ENCODE peak calls at places on chromosomes 4 and X, in eight cellular contexts. S, N, U, Y, C, D, W and H are unnamed samples. For H3K4me1, the result is how much of the 10 kb centered on the place peaks cover.

GRCh38 chr4:184805462-184806245 is 20.1 kb downstream of the ACSL1 start:
- DNase-seq in Y (no peak), N (no peak), D (peak), S (peak), W (no peak), C (no peak), U (peak), H (peak)

GRCh38 chr4:182695842-182696241 is 221.3 kb downstream of the DCTD start:
- DNase-seq in C (no peak), D (no peak), U (no peak), S (no peak), N (no peak), Y (no peak), W (no peak), H (no peak)

GRCh38 chr4:94457692-94458106 is 6.0 kb downstream of the PDLIM5 start:
- DNase-seq in W (no peak), D (peak), Y (no peak), S (no peak), C (peak), N (peak), U (no peak), H (no peak)

GRCh38 chrX:6707497-6707896 is 172.6 kb upstream of the VCX3A start:
- DNase-seq in U (no peak), N (no peak), C (no peak), S (no peak), W (no peak), Y (no peak), D (no peak), H (no peak)

GRCh38 chrX:86171366-86171765 is 23.1 kb downstream of the DACH2 start:
- DNase-seq in D (peak), W (peak), Y (no peak), S (no peak), C (peak), U (no peak), N (peak), H (no peak)

GRCh38 chr4:67934628-67935027 is 28.7 kb downstream of the TMPRSS11A start:
- DNase-seq in N (peak), U (no peak), C (peak), S (no peak), D (no peak), Y (no peak), W (no peak), H (no peak)

GRCh38 chr4:83258463-83258862 is 26.1 kb downstream of the COQ2 start:
- DNase-seq in Y (no peak), W (no peak), N (no peak), C (no peak), D (no peak), S (no peak), U (no peak), H (no peak)

GRCh38 chr4:74659576-74660411 is 134.5 kb downstream of the BTC start:
- DNase-seq in Y (no peak), D (no peak), S (no peak), U (no peak), W (no peak), N (no peak), C (peak), H (no peak)

GRCh38 chrX:20265221-20265725 is 1.4 kb downstream of the RPS6KA3 start:
- DNase-seq in W (peak), Y (no peak), D (peak), S (peak), U (peak), C (peak), N (peak), H (peak)

GRCh38 chrX:67536564-67536963 is 7.3 kb upstream of the AR start:
- DNase-seq in S (no peak), N (no peak), U (no peak), C (no peak), W (no peak), Y (no peak), D (no peak), H (no peak)

GRCh38 chrX:20139966-20140365 is 1.7 kb downstream of the EIF1AX start:
- DNase-seq in Y (no peak), C (no peak), U (no peak), W (no peak), S (no peak), N (no peak), D (no peak), H (no peak)

GRCh38 chrX:151396042-151396826 is 772 bp upstream of the VMA21 start:
- DNase-seq in D (peak), S (no peak), Y (no peak), U (no peak), C (no peak), N (peak), W (no peak), H (peak)

GRCh38 chr4:141540643-141541042 is 95.7 kb upstream of the IL15 start:
- DNase-seq in Y (no peak), C (peak), S (no peak), W (no peak), U (no peak), N (no peak), D (no peak), H (no peak)

GRCh38 chrX:15815779-15816452 is 25.6 kb downstream of the ZRSR2 start:
- DNase-seq in Y (no peak), N (peak), C (peak), W (no peak), U (no peak), D (peak), S (no peak), H (no peak)

GRCh38 chrX:123084797-123085196 is 99.3 kb upstream of the GRIA3 start:
- DNase-seq in W (no peak), N (no peak), C (no peak), S (no peak), Y (no peak), U (no peak), D (no peak), H (no peak)

GRCh38 chrX:48747415-48748026 is 14.0 kb upstream of the GLOD5 start:
- DNase-seq in C (no peak), D (no peak), U (no peak), N (peak), W (no peak), S (no peak), Y (no peak), H (no peak)

GRCh38 chr4:153757407-153757806 is 2.4 kb downstream of the RNF175 start:
- DNase-seq in D (no peak), N (peak), W (no peak), C (no peak), U (no peak), Y (no peak), S (no peak), H (no peak)

GRCh38 chr4:147368948-147369347 is 111.9 kb upstream of the EDNRA start:
- DNase-seq in S (no peak), D (no peak), U (no peak), Y (no peak), W (no peak), N (no peak), C (no peak), H (no peak)

GRCh38 chr4:183444953-183445543 is 612 bp downstream of the CDKN2AIP start:
- DNase-seq in W (no peak), N (peak), C (no peak), D (peak), U (peak), S (peak), Y (no peak), H (no peak)

GRCh38 chr4:12545845-12546244 is 938.3 kb downstream of the RAB28 start:
- DNase-seq in U (no peak), D (no peak), Y (no peak), W (no peak), S (no peak), C (no peak), N (no peak), H (no peak)

GRCh38 chrX:97844161-97844560 is 960.5 kb downstream of the RPA4 start:
- DNase-seq in D (peak), C (no peak), U (no peak), Y (no peak), N (no peak), W (no peak), S (no peak), H (no peak)

GRCh38 chr4:140790765-140791164 is 34.6 kb upstream of the TBC1D9 start:
- DNase-seq in C (no peak), N (no peak), U (peak), W (no peak), Y (no peak), D (no peak), S (no peak), H (no peak)

GRCh38 chr4:89751416-89751815 is 85.5 kb downstream of the SNCA start:
- DNase-seq in N (no peak), W (no peak), D (no peak), U (no peak), Y (no peak), S (no peak), C (no peak), H (no peak)

GRCh38 chrX:47232197-47232802 is 509 bp upstream of the USP11 start:
- DNase-seq in C (peak), N (no peak), Y (no peak), W (no peak), U (no peak), S (no peak), D (no peak), H (no peak)

GRCh38 chrX:47231167-47231566 is 1.6 kb upstream of the USP11 start:
- DNase-seq in N (no peak), C (no peak), U (no peak), Y (no peak), W (no peak), S (no peak), D (no peak), H (no peak)

GRCh38 chrX:47233333-47234113 is 714 bp downstream of the USP11 start:
- DNase-seq in W (peak), Y (peak), U (peak), D (peak), C (peak), N (peak), S (peak), H (peak)

GRCh38 chrX:47234583-47234982 is 1.8 kb downstream of the USP11 start:
- DNase-seq in Y (no peak), N (no peak), U (no peak), S (no peak), D (no peak), C (no peak), W (no peak), H (no peak)

DNA sequence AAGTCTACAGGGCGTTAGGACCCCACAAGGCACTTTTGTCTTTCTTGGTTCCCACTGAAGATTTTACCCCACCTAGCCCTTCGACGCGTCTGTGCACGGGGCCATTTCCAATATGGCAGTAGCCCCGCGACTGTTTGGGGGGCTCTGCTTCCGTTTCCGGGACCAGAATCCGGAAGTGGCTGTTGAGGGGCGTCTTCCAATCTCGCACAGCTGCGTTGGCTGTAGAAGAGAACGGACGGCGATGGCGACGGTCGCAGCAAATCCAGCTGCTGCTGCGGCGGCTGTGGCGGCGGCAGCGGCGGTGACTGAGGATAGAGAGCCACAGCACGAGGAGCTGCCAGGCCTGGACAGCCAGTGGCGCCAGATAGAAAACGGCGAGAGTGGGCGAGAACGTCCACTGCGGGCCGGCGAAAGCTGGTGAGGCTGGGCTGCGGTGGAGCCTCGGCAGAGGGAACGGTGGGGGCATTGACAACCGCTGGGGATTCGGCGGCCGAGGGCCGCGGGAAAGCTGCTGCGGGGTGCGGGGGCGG is at the start of gene USP11:
- DNase-seq in S (peak), N (peak), C (no peak), D (peak), U (no peak), W (peak), Y (no peak), H (no peak)
- TF ChIP-seq POLR2AphosphoS5 in S (peak), N (peak), C (no peak), D (peak), U (peak), W (no peak), Y (peak), H (peak)

DNA sequence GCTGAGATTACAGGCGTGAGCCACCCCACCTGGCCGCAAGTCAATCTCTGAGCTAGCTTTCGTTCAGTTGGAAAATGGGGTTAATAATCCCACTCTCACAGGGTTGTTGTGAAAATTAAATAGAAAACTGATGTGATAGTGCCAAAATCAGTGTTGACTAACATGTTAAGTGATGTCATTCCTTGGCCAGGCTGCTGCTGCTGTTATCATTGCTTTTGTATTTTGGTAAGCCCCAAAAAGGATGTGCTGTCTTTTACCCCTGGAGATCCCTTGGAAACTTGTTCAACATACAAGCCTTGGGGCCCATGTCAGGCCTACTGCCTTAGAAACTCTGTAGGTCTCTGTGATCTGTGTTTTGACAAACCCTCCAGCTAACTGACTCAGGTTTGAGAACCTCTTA is 106.3 kb downstream of the AFF1 start:
- DNase-seq in S (no peak), N (no peak), D (no peak), C (no peak), W (no peak), Y (peak), U (no peak), H (no peak)
- H3K27ac ChIP-seq in S (peak), N (no peak), D (no peak), C (no peak), W (no peak), Y (peak), U (no peak), H (peak)

DNA sequence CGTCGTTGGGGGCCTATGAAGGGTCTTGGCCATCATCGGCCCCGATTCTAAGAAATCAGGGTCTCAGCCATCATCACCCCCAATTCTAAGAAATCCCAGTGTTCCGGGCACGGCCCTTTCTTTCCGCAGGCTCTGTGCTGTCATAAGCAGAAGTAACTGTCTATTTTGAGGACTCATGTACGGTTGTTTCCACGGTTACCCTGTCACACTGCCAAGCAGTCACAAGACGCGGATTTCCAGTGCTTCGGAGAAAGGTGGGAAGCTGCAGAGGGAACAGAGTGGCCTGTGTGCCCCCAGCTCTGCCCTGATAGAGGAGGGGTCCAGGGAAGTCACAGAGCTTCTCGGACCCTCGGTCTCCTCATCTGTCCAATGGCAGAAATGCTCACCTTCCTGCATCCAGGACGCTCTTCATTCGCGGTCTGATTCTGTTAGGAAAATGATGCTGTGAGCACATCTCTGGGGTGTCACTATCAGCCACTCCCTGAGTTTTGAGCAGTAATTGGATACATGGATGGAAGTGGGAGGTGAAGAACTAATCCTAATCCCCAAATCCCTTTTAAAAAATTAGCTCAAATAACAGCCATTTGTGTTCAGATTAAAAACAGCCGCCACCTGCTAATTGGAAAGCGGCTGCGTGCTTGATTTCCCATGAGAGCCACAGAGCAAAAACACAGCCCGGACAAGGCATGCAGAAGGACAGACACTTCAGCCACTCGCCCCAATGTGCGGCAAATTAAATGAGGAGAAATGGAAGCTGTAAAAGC is 73.1 kb downstream of the WFS1 start:
- DNase-seq in D (peak), N (no peak), C (no peak), U (peak), S (no peak), Y (no peak), W (no peak), H (no peak)
- H3K4me1 ChIP-seq in D (under half), N (under half), C (under half), U (under half), S (under half), Y (under half), W (under half), H (under half)

DNA sequence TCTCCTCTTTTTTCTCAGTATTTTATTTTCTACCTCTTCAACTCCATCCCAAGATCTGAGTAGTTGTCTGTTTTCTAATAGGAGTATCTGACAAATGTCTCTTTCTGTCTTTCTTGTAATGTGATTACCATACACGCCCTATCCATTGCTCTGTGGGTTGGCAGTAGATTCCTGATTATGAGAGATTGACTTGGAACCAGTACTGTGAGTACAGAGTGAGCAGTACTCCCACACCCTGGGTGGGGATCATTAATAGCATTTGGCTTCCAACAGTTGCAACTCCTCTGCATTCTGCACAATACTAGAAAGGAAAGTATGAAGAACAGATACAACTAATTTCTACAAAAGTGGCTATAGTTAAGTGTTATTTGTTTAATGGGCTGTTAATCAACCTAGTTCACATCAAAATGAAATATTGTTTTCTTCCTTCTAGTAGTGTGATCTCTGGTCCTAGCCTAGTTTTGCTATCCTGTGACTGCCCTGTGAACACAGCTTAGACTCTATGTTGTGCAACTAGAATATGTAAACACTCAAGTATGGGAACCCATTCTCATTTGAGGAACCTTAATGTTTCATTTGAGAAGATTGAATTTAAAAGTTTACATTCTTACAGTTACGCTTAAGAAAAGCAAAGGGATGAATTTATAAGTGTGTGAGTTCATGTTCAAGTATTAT is 112.9 kb downstream of the PTPN13 start:
- DNase-seq in W (no peak), U (no peak), S (no peak), C (no peak), D (no peak), N (no peak), Y (no peak), H (no peak)
- TF ChIP-seq POLR2AphosphoS5 in W (no peak), U (no peak), S (no peak), C (no peak), D (no peak), N (no peak), Y (no peak), H (no peak)

GRCh38 chr4:119011607-119011988 is 122.9 kb downstream of the SYNPO2 start:
- DNase-seq in S (no peak), Y (no peak), W (no peak), U (no peak), C (no peak), N (no peak), D (no peak), H (no peak)
- H3K27ac ChIP-seq in S (peak), Y (peak), W (no peak), U (no peak), C (no peak), N (no peak), D (no peak), H (no peak)

GRCh38 chr4:1773754-1774153 is 19.3 kb upstream of the FGFR3 start:
- DNase-seq in S (no peak), U (no peak), W (no peak), Y (no peak), C (no peak), N (no peak), D (no peak), H (no peak)
- H3K4me1 ChIP-seq in S (under half), U (under half), W (under half), Y (under half), C (under half), N (under half), D (under half), H (under half)

GRCh38 chr4:85806346-85806745 is 331.4 kb downstream of the ARHGAP24 start:
- DNase-seq in Y (no peak), S (no peak), N (no peak), W (no peak), D (no peak), C (no peak), U (no peak), H (no peak)
- TF ChIP-seq POLR2AphosphoS5 in Y (no peak), S (no peak), N (no peak), W (no peak), D (no peak), C (no peak), U (no peak), H (no peak)

DNA sequence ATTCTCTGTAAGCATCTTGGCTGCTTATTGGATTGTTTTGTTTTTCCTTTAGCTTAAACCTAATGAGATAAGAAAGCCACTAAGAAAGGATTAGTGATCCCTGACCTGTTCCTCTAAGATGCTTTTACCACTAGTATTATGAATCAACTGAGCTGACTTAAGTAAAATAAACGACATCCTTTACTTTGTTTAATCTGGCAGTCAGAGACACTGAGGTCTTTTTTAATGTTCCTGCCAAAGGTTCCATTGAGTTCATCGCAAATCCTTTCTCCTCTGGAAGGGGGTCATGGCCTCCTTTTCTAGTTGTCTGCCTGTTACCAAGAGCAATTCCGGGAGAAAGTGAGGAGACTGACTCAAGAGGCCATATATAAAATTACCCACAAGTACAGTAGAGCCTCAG is 1038.3 kb upstream of the SLIT2 start:
- DNase-seq in N (no peak), Y (no peak), D (no peak), C (peak), U (no peak), W (no peak), S (no peak), H (no peak)
- H3K27ac ChIP-seq in N (no peak), Y (no peak), D (peak), C (no peak), U (no peak), W (no peak), S (no peak), H (no peak)

GRCh38 chr4:143377635-143378099 is 41.0 kb downstream of the GAB1 start:
- DNase-seq in N (no peak), U (no peak), Y (no peak), W (no peak), C (no peak), D (no peak), S (no peak), H (no peak)
- H3K4me1 ChIP-seq in N (half or more), U (under half), Y (half or more), W (under half), C (under half), D (under half), S (half or more), H (under half)

GRCh38 chr4:38943355-38943754 is 75.7 kb downstream of the FAM114A1 start:
- DNase-seq in S (peak), Y (peak), U (no peak), N (no peak), C (no peak), W (no peak), D (peak), H (no peak)
- TF ChIP-seq POLR2AphosphoS5 in S (peak), Y (peak), U (no peak), N (no peak), C (no peak), W (no peak), D (no peak), H (no peak)